ENCODE peak calls at places on chromosomes 12 and 14, in six cellular contexts. J is mesenchymal stem cell, N is neuronal stem cell, E is H9, X is IMR-90, P is H1. K is an unnamed sample.

GRCh38 chr14:100263141-100263540 is 24.2 kb downstream of the YY1 start:
- DNase-seq in N (no peak), J (peak), X (no peak), E (no peak), P (no peak), K (no peak)

GRCh38 chr14:61178226-61179060 is 102.7 kb downstream of the TMEM30B start:
- DNase-seq in E (no peak), X (peak), N (no peak), P (no peak), J (peak), K (peak)

GRCh38 chr12:116924558-116925453 is 14.1 kb downstream of the FBXW8 start:
- DNase-seq in E (peak), P (no peak), X (peak), J (peak), N (no peak), K (peak)

GRCh38 chr12:26135010-26135420 is 10.2 kb upstream of the BHLHE41 start:
- DNase-seq in J (no peak), P (no peak), X (no peak), E (no peak), N (no peak), K (no peak)

GRCh38 chr12:31508436-31509150 is 82.3 kb downstream of the DENND5B start:
- DNase-seq in E (no peak), J (no peak), P (no peak), X (no peak), N (no peak), K (no peak)

GRCh38 chr12:83136421-83136820 is 449.7 kb downstream of the TMTC2 start:
- DNase-seq in E (no peak), N (no peak), J (no peak), P (no peak), X (no peak), K (no peak)

GRCh38 chr12:98379106-98379505 is 136.3 kb upstream of the TMPO start:
- DNase-seq in X (no peak), P (no peak), E (no peak), N (no peak), J (no peak), K (no peak)

GRCh38 chr14:72810201-72810600 is 83.7 kb downstream of the DPF3 start:
- DNase-seq in P (no peak), J (no peak), N (no peak), X (no peak), E (no peak), K (no peak)

GRCh38 chr12:56087220-56087619 is 7.3 kb downstream of the ERBB3 start:
- DNase-seq in E (no peak), J (no peak), N (no peak), X (no peak), P (no peak), K (no peak)

GRCh38 chr12:48903982-48904411 is 21.3 kb downstream of the FKBP11 start:
- DNase-seq in X (peak), J (peak), P (no peak), N (peak), E (peak), K (peak)

GRCh38 chr12:8894378-8894777 is 19.9 kb upstream of the PHC1 start:
- DNase-seq in J (peak), E (no peak), N (no peak), X (no peak), P (no peak), K (no peak)

GRCh38 chr14:31935406-31935805 is 141.7 kb upstream of the ARHGAP5 start:
- DNase-seq in J (no peak), P (no peak), X (no peak), E (no peak), N (no peak), K (no peak)

GRCh38 chr14:105141026-105141425 is 27.6 kb downstream of the JAG2 start:
- DNase-seq in P (no peak), E (peak), X (no peak), N (no peak), J (no peak), K (no peak)

GRCh38 chr12:62865860-62866407 is 69.0 kb downstream of the PPM1H start:
- DNase-seq in E (peak), J (peak), X (peak), P (no peak), N (no peak), K (no peak)

GRCh38 chr12:78187741-78188140 is 357.0 kb downstream of the NAV3 start:
- DNase-seq in E (no peak), P (no peak), J (no peak), N (no peak), X (no peak), K (peak)
- H2BK120ac ChIP-seq in E (no peak), P (no peak), J (no peak), N (no peak), X (no peak), K (no peak)

DNA sequence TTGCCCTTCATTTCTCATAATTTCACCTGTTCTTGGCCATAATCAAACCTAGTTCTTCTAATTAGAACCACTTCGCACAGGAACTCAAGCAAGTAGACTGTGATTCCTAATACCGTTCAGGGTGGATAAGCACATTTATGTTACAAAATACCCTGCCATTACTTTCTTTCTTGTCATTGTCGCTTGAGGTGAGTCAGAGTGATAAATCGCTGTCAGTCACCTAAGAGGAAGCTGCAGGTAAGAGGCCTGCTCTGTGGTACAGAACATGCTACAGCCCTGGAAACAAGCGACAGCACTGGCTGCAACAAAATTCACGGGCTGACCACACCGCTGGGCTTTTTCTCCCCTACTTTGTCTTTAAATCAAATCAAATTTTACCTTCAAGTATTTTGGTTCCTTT is 218.2 kb downstream of the ANO6 start:
- DNase-seq in X (no peak), J (no peak), P (no peak), N (no peak), E (no peak), K (peak)
- H2AFZ ChIP-seq in X (no peak), J (no peak), P (no peak), N (no peak), E (no peak), K (no peak)

GRCh38 chr12:112421363-112421762 is 2.6 kb downstream of the PTPN11 start:
- DNase-seq in J (no peak), P (no peak), X (no peak), E (no peak), N (no peak), K (no peak)
- H3K18ac ChIP-seq in J (no peak), P (no peak), X (no peak), E (no peak), N (no peak), K (no peak)

GRCh38 chr14:75456069-75457023 is 28.5 kb downstream of the JDP2 start:
- DNase-seq in E (no peak), P (no peak), J (no peak), N (no peak), X (no peak), K (no peak)
- H2BK120ac ChIP-seq in E (no peak), P (no peak), J (no peak), N (peak), X (no peak), K (no peak)